ENCODE peak calls at places on chromosomes 7 and 10, in six cellular contexts. M is thyroid gland, E is adrenal gland, J is suprapubic skin, Z is HepG2, O is IMR-90. R is an unnamed sample.

GRCh38 chr10:32054087-32054486 is 2.1 kb downstream of the KIF5B start:
- DNase-seq in M (no peak), E (no peak), J (no peak), Z (peak; percentile 46), O (peak; percentile 87), R (no peak)

GRCh38 chr10:42999385-43000020 is 77.4 kb upstream of the RET start:
- DNase-seq in M (no peak), E (no peak), J (no peak), Z (no peak), O (no peak), R (no peak)

GRCh38 chr10:87706731-87707130 is 47.1 kb downstream of the PAPSS2 start:
- DNase-seq in M (peak; percentile 58), E (peak; percentile 88), J (no peak), Z (no peak), O (peak; percentile 41), R (no peak)

GRCh38 chr7:32583791-32584190 is 88.5 kb downstream of the AVL9 start:
- DNase-seq in M (no peak), E (no peak), J (no peak), Z (no peak), O (peak; percentile 87), R (no peak)

GRCh38 chr10:86410542-86411124 is 44.0 kb upstream of the GRID1 start:
- DNase-seq in M (no peak), E (no peak), J (no peak), Z (peak; percentile 94), O (peak; percentile 89), R (no peak)

GRCh38 chr7:151599401-151600227 is 79.9 kb upstream of the RHEB start:
- DNase-seq in M (no peak), E (peak; percentile 71), J (no peak), Z (no peak), O (peak; percentile 93), R (peak; percentile 74)

GRCh38 chr10:68212721-68213352 is 19.1 kb downstream of the ATOH7 start:
- DNase-seq in M (no peak), E (no peak), J (no peak), Z (peak; percentile 15), O (peak; percentile 67), R (no peak)

GRCh38 chr10:70512149-70512611 is 33.6 kb downstream of the PALD1 start:
- DNase-seq in M (no peak), E (no peak), J (no peak), Z (no peak), O (peak; percentile 23), R (no peak)

GRCh38 chr10:86524225-86524982 is 2.8 kb upstream of the WAPL start:
- DNase-seq in M (peak; percentile 57), E (no peak), J (no peak), Z (no peak), O (no peak), R (no peak)

GRCh38 chr10:30431435-30431911 is 2.5 kb upstream of the MAP3K8 start:
- DNase-seq in M (peak; percentile 45), E (no peak), J (no peak), Z (no peak), O (no peak), R (no peak)

GRCh38 chr10:118844731-118845573 is 90.2 kb upstream of the CACUL1 start:
- DNase-seq in M (peak; percentile 50), E (no peak), J (no peak), Z (no peak), O (no peak), R (no peak)

GRCh38 chr10:63123963-63124362 is 9.2 kb upstream of the NRBF2 start:
- DNase-seq in M (no peak), E (no peak), J (no peak), Z (no peak), O (no peak), R (no peak)

GRCh38 chr7:136138991-136139390 is 161.8 kb upstream of the MTPN start:
- DNase-seq in M (no peak), E (no peak), J (no peak), Z (no peak), O (no peak), R (no peak)

GRCh38 chr7:95304990-95305389 is 19.3 kb downstream of the PON1 start:
- DNase-seq in M (no peak), E (no peak), J (no peak), Z (no peak), O (no peak), R (no peak)

GRCh38 chr7:472640-472957 is 47.0 kb downstream of the PDGFA start:
- DNase-seq in M (no peak), E (no peak), J (no peak), Z (no peak), O (no peak), R (no peak)

GRCh38 chr10:84829121-84829520 is 500.7 kb downstream of the CCSER2 start:
- DNase-seq in M (no peak), E (no peak), J (no peak), Z (no peak), O (no peak), R (no peak)

GRCh38 chr7:134462337-134462925 is 3.5 kb upstream of the AKR1B1 start:
- DNase-seq in M (no peak), E (no peak), J (no peak), Z (peak; percentile 6), O (peak; percentile 87), R (peak; percentile 67)

GRCh38 chr7:87056346-87056745 is 3.1 kb downstream of the ELAPOR2 start:
- DNase-seq in M (no peak), E (no peak), J (no peak), Z (no peak), O (no peak), R (no peak)

GRCh38 chr7:87057210-87057609 is 2.2 kb downstream of the ELAPOR2 start:
- DNase-seq in M (no peak), E (no peak), J (no peak), Z (no peak), O (no peak), R (no peak)

GRCh38 chr7:87060288-87060537 is 759 bp upstream of the ELAPOR2 start:
- DNase-seq in M (no peak), E (no peak), J (no peak), Z (no peak), O (no peak), R (no peak)

GRCh38 chr7:87058739-87059524 is 522 bp downstream of the ELAPOR2 start:
- DNase-seq in M (peak; percentile 62), E (no peak), J (no peak), Z (no peak), O (no peak), R (no peak)

DNA sequence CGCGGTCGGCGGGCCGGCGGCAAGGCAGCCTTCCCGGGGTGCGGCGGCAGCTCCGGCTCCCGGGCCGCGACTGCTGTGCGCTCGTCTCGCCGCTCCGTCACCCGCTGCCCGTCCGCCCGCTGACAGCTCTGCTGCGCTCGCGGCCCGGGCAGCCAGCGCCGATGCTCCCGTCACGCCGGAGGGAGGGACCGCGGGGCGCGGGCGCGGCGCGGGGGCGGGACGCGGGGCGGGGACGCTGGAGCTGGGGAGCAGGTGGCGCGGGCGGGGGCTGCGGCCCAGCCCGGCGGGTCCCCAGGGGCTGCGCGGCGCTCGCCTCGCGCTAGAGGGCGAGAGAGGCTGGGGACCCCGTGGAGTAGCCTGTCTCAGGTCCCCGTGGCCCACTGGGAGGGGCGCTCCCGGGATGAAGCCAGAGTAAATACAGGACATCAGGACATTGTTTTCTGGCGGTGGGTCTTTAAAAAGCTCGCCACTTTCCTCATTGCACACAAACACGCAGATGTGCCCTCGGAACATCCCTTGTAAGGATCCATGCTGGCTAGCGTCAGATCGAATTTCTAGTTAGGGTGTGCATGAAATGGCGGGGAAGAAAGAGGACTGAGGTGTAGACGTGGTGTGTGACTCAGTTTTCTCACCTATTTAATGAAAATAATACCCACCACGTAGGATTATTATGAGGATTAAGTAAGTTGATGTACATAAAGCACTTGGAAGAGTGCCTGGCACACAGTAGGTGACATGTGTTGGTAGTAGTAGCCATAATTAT is at the start of gene ELAPOR2:
- DNase-seq in M (peak; percentile 84), E (peak; percentile 81), J (peak; percentile 82), Z (peak; percentile 32), O (peak; percentile 8), R (peak; percentile 16)
- TF ChIP-seq POLR2A in M (peak; percentile 86), E (peak; percentile 73), J (no peak), Z (no peak), O (no peak), R (no peak)

GRCh38 chr10:14580933-14581332 is 193.8 kb downstream of the FAM107B start:
- DNase-seq in M (no peak), E (peak; percentile 48), J (no peak), Z (no peak), O (no peak), R (no peak)

GRCh38 chr10:14574885-14575284 is 199.8 kb downstream of the FAM107B start:
- DNase-seq in M (no peak), E (no peak), J (no peak), Z (no peak), O (no peak), R (no peak)

GRCh38 chr10:14581553-14581952 is 193.1 kb downstream of the FAM107B start:
- DNase-seq in M (no peak), E (no peak), J (no peak), Z (no peak), O (no peak), R (no peak)

GRCh38 chr10:14579405-14579804 is 195.3 kb downstream of the FAM107B start:
- DNase-seq in M (no peak), E (no peak), J (no peak), Z (peak; percentile 35), O (peak; percentile 44), R (no peak)

GRCh38 chr10:14578060-14578952 is 196.4 kb downstream of the FAM107B start:
- DNase-seq in M (no peak), E (peak; percentile 76), J (no peak), Z (peak; percentile 90), O (peak; percentile 68), R (no peak)
- TF ChIP-seq POLR2A in M (no peak), E (no peak), J (no peak), Z (no peak), O (no peak), R (no peak)

GRCh38 chr10:102775201-102775972 is 31.6 kb downstream of the WBP1L start:
- DNase-seq in M (peak; percentile 95), E (peak; percentile 82), J (no peak), Z (peak; percentile 28), O (peak; percentile 15), R (no peak)

GRCh38 chr10:102773986-102774385 is 30.2 kb downstream of the WBP1L start:
- DNase-seq in M (peak; percentile 38), E (no peak), J (no peak), Z (no peak), O (peak; percentile 23), R (no peak)

GRCh38 chr10:102777696-102778530 is 34.2 kb downstream of the WBP1L start:
- DNase-seq in M (no peak), E (no peak), J (no peak), Z (no peak), O (no peak), R (no peak)

GRCh38 chr10:102776779-102777417 is 33.1 kb downstream of the WBP1L start:
- DNase-seq in M (peak; percentile 97), E (peak; percentile 96), J (peak; percentile 86), Z (peak; percentile 85), O (peak; percentile 98), R (peak; percentile 15)

GRCh38 chr10:102775973-102776669 is 32.4 kb downstream of the WBP1L start:
- DNase-seq in M (peak; percentile 90), E (peak; percentile 93), J (peak; percentile 90), Z (peak; percentile 36), O (peak; percentile 91), R (no peak)
- TF ChIP-seq POLR2A in M (peak; percentile 50), E (peak; percentile 49), J (no peak), Z (no peak), O (no peak), R (peak; percentile 18)

DNA sequence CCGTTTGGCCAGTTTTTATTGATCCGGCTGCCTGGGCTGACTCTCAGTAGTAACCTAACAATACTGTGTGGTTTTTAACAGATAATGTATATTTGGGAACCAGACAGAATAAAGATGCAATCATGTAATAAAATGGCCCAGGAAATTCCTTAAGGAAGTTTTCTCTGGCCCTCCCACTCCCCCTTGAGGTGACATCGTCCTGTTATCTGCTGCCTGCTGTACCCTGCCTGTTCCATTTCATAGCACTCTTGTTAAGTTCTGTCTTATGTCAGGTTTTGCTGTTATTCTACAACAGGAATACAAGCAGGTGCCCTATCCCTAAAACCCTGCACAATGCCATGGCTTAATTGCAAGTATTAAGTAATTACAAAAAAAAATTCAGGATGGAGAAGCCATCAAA is 12.5 kb downstream of the ITGB8 start:
- DNase-seq in M (no peak), E (no peak), J (no peak), Z (no peak), O (no peak), R (no peak)
- TF ChIP-seq POLR2A in M (no peak), E (no peak), J (no peak), Z (no peak), O (no peak), R (no peak)

R was measured in H54.